ENCODE peak calls at places on chromosomes 6 and 20, in five cellular contexts. I is ovary, K is AG04450, L is mucosa of descending colon, H is fibroblast of the aortic adventitia. M is an unnamed sample.

GRCh38 chr6:131226465-131226864 is 91.2 kb downstream of the AKAP7 start:
- DNase-seq in I (no peak), K (no peak), L (no peak), H (no peak), M (no peak)

GRCh38 chr6:112311950-112312547 is 35.1 kb upstream of the RFPL4B start:
- DNase-seq in I (peak; percentile 31), K (no peak), L (no peak), H (peak; percentile 63), M (no peak)

GRCh38 chr20:46694484-46694883 is 5.2 kb upstream of the TP53RK start:
- DNase-seq in I (no peak), K (no peak), L (no peak), H (peak; percentile 74), M (no peak)

GRCh38 chr6:29624520-29624961 is 8.4 kb downstream of the GABBR1 start:
- DNase-seq in I (no peak), K (no peak), L (no peak), H (no peak), M (no peak)

GRCh38 chr20:49278817-49279676 is 1.2 kb upstream of the ZNFX1 start:
- DNase-seq in I (no peak), K (no peak), L (peak; percentile 49), H (no peak), M (no peak)

GRCh38 chr20:35306931-35307517 is 14.8 kb upstream of the FAM83C start:
- DNase-seq in I (no peak), K (no peak), L (peak; percentile 75), H (peak; percentile 73), M (no peak)

GRCh38 chr20:17485017-17485416 is 46.2 kb downstream of the BFSP1 start:
- DNase-seq in I (no peak), K (no peak), L (no peak), H (no peak), M (peak; percentile 21)

GRCh38 chr20:6008254-6008653 is 45.6 kb downstream of the LRRN4 start:
- DNase-seq in I (peak; percentile 74), K (peak; percentile 76), L (peak; percentile 13), H (peak; percentile 97), M (no peak)

GRCh38 chr20:45963059-45964011 is 8.7 kb downstream of the ZNF335 start:
- DNase-seq in I (peak; percentile 28), K (no peak), L (peak; percentile 75), H (peak; percentile 49), M (no peak)

GRCh38 chr6:34601706-34602105 is 45.6 kb upstream of the SPDEF start:
- DNase-seq in I (no peak), K (no peak), L (no peak), H (no peak), M (no peak)

GRCh38 chr20:29756664-29757063 is 1500.8 kb upstream of the DEFB115 start:
- DNase-seq in I (no peak), K (no peak), L (no peak), H (no peak), M (no peak)

GRCh38 chr20:22954661-22955060 is 80.5 kb upstream of the SSTR4 start:
- DNase-seq in I (no peak), K (no peak), L (no peak), H (no peak), M (no peak)

GRCh38 chr20:13101701-13102100 is 92.9 kb downstream of the SPTLC3 start:
- DNase-seq in I (no peak), K (no peak), L (no peak), H (peak; percentile 24), M (no peak)

DNA sequence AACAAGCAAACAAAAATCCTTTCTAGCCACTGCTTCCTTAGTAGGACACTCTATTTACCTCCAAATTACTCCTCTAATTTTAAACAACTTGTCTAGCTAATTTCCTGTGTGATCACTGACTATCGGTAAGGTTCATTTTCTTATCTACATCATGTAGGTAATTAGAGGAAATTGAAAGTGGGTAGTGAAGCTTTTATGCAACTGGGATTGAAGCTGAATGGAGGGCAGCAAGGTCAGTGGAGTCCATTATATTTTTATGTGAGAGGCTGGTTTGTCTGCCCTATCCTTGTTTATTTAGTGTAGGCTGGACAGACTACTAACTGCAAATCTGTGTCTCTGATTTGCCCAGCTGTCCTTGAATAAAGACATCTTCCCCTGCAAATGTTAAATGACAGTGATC is 88.5 kb upstream of the SIM1 start:
- DNase-seq in I (no peak), K (no peak), L (no peak), H (no peak), M (no peak)
- TF ChIP-seq CTCF in I (no peak), K (no peak), L (no peak), H (no peak), M (no peak)

DNA sequence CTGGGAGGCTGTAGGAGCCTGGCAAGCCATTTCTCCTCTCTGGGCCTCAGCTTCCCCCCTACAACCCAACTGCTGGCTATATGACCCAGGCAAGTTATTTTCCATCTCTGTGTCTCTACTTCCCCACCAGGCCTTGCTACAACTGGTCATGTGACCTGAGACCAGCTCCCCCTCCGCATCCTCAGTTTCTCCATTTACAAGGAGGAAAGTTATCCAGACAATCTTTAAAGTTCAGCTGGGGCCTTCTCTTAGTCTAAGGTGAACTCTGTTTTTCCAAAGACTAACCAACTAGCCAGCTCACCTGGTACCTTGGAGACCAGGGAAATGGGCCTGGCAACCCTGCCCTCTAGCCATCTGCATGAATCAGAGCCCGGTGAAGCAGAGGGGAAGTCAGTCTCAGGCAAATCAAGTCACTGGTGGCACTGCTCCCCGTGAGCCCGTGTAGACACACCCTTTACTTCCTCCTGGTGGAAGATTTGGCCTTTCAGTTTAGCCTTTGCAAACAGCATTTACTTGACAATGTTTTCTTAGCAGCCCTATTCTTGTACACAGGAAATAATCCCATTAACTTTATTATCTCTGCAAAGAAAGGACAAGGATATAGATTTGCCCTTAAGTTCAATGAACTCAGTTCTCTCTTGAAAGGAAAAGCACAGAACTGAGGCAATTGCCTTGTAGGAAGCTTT is 157.7 kb downstream of the VEGFA start:
- DNase-seq in I (no peak), K (no peak), L (peak; percentile 60), H (no peak), M (no peak)
- TF ChIP-seq CTCF in I (no peak), K (peak; percentile 6), L (no peak), H (peak; percentile 15), M (no peak)

GRCh38 chr6:4351857-4352669 is 216.7 kb upstream of the ECI2 start:
- DNase-seq in I (peak; percentile 31), K (peak; percentile 70), L (no peak), H (peak; percentile 98), M (peak; percentile 86)
- TF ChIP-seq CTCF in I (no peak), K (no peak), L (no peak), H (no peak), M (no peak)

GRCh38 chr6:134063966-134064445 is 11.6 kb upstream of the SLC2A12 start:
- DNase-seq in I (peak; percentile 71), K (peak; percentile 68), L (peak; percentile 75), H (peak; percentile 90), M (no peak)
- TF ChIP-seq CTCF in I (peak; percentile 16), K (peak; percentile 98), L (peak; percentile 71), H (peak; percentile 97), M (peak; percentile 83)

GRCh38 chr6:134061440-134061839 is 9.0 kb upstream of the SLC2A12 start:
- DNase-seq in I (no peak), K (no peak), L (no peak), H (no peak), M (no peak)

GRCh38 chr6:134060491-134061106 is 8.2 kb upstream of the SLC2A12 start:
- DNase-seq in I (no peak), K (no peak), L (no peak), H (peak; percentile 84), M (no peak)

GRCh38 chr6:134064461-134064860 is 12.0 kb upstream of the SLC2A12 start:
- DNase-seq in I (no peak), K (no peak), L (no peak), H (no peak), M (no peak)

GRCh38 chr6:134063121-134063965 is 10.9 kb upstream of the SLC2A12 start:
- DNase-seq in I (no peak), K (no peak), L (no peak), H (peak; percentile 20), M (no peak)

GRCh38 chr6:134065706-134066105 is 13.3 kb upstream of the SLC2A12 start:
- DNase-seq in I (no peak), K (no peak), L (peak; percentile 9), H (no peak), M (no peak)
- TF ChIP-seq CTCF in I (no peak), K (peak; percentile 42), L (no peak), H (peak; percentile 16), M (peak; percentile 42)

GRCh38 chr20:20938599-20938998 is 167.6 kb downstream of the LINC00237 start:
- DNase-seq in I (no peak), K (no peak), L (no peak), H (no peak), M (no peak)

GRCh38 chr20:20933559-20933958 is 172.6 kb downstream of the LINC00237 start:
- DNase-seq in I (no peak), K (no peak), L (no peak), H (no peak), M (peak; percentile 75)

GRCh38 chr20:20941468-20941889 is 164.7 kb downstream of the LINC00237 start:
- DNase-seq in I (no peak), K (no peak), L (no peak), H (no peak), M (no peak)

GRCh38 chr20:20938131-20938530 is 168.0 kb downstream of the LINC00237 start:
- DNase-seq in I (no peak), K (no peak), L (no peak), H (no peak), M (no peak)

DNA sequence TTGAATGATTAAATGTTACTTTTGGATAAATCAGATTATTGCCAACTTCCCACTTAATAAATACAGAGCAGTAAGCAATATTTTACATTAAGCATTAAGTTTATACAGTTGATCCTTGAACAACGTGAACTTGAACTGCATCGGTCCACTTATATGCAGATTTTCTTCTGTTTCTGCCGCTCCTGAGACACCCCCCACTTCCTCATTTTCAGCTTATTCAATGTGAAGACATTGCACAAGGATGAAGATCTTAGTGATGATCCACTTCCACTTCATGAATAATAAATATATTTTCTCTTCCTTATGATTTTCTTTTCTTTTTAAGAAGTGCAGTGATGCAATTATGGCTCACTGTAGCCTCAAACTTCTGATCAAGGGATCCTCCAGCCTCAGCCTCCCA is 167.2 kb downstream of the LINC00237 start:
- DNase-seq in I (no peak), K (no peak), L (no peak), H (no peak), M (no peak)
- TF ChIP-seq CTCF in I (no peak), K (no peak), L (no peak), H (no peak), M (no peak)

M was measured in osteocyte.